ENCODE peak calls at places on chromosomes 1 and 21, in four cellular contexts. R is skeletal muscle cell; O is activated T-cell treated with anti-CD3 and anti-CD28 coated beads, Interleukin-2, amount 50 U/mL, for 1 hour; D is ureter. Y is an unnamed sample.

GRCh38 chr21:35168702-35169101 is 119.6 kb upstream of the RUNX1 start:
- DNase-seq in R (peak), D (no peak), O (no peak), Y (no peak)

GRCh38 chr1:93720931-93721614 is 39.4 kb upstream of the BCAR3 start:
- DNase-seq in O (no peak), D (no peak), R (no peak), Y (no peak)

GRCh38 chr1:25527226-25527846 is 16.1 kb upstream of the LDLRAP1 start:
- DNase-seq in R (no peak), D (no peak), O (no peak), Y (no peak)

GRCh38 chr1:87064309-87064708 is 149.9 kb downstream of the HS2ST1 start:
- DNase-seq in D (no peak), R (no peak), O (no peak), Y (no peak)

GRCh38 chr1:76944942-76945341 is 77.7 kb downstream of the ST6GALNAC5 start:
- DNase-seq in R (no peak), O (no peak), D (no peak), Y (no peak)

GRCh38 chr1:164608651-164609057 is 49.7 kb downstream of the PBX1 start:
- DNase-seq in D (no peak), R (no peak), O (no peak), Y (no peak)

GRCh38 chr1:43557744-43558245 is 27.1 kb downstream of the PTPRF start:
- DNase-seq in R (no peak), D (peak), O (no peak), Y (no peak)

GRCh38 chr1:248714248-248714647 is 11.7 kb upstream of the OR14I1 start:
- DNase-seq in R (no peak), O (no peak), D (no peak), Y (no peak)

GRCh38 chr21:36628096-36628495 is 70.8 kb upstream of the SIM2 start:
- DNase-seq in O (no peak), R (no peak), D (no peak), Y (no peak)

GRCh38 chr1:145997156-145998023 is 1.0 kb upstream of the TXNIP start:
- DNase-seq in R (peak), D (no peak), O (peak), Y (no peak)

GRCh38 chr1:151504252-151504651 is 6.9 kb upstream of the CGN start:
- DNase-seq in R (no peak), D (no peak), O (no peak), Y (no peak)

GRCh38 chr21:38990424-38990794 is 184.7 kb downstream of the ETS2 start:
- DNase-seq in O (no peak), R (no peak), D (no peak), Y (no peak)

GRCh38 chr21:31537872-31538576 is 121.5 kb upstream of the SOD1 start:
- DNase-seq in O (no peak), D (no peak), R (no peak), Y (no peak)

GRCh38 chr1:3017440-3018050 is 3.7 kb upstream of the ACTRT2 start:
- DNase-seq in O (no peak), R (no peak), D (no peak), Y (no peak)

GRCh38 chr1:246687002-246687401 is 37.2 kb upstream of the SCCPDH start:
- DNase-seq in O (no peak), R (no peak), D (no peak), Y (no peak)

GRCh38 chr1:168867941-168868634 is 139.1 kb upstream of the DPT start:
- DNase-seq in D (no peak), R (no peak), O (no peak), Y (no peak)

GRCh38 chr1:147086129-147086528 is 86.1 kb downstream of the PRKAB2 start:
- DNase-seq in R (no peak), D (no peak), O (no peak), Y (no peak)

GRCh38 chr1:11178021-11179015 is 10.8 kb upstream of the ANGPTL7 start:
- DNase-seq in O (no peak), R (no peak), D (no peak), Y (peak)

GRCh38 chr1:227891223-227891954 is 56.3 kb downstream of the WNT9A start:
- DNase-seq in R (no peak), D (peak), O (no peak), Y (no peak)

GRCh38 chr21:43207868-43208267 is 39.1 kb downstream of the CRYAA start:
- DNase-seq in R (no peak), D (peak), O (no peak), Y (no peak)

GRCh38 chr1:10900691-10901090 is 104.2 kb upstream of the CASZ1 start:
- DNase-seq in D (no peak), R (no peak), O (no peak), Y (no peak)

GRCh38 chr1:20192364-20192763 is 6.0 kb upstream of the PLA2G2C start:
- DNase-seq in O (no peak), D (no peak), R (no peak), Y (no peak)

Y was measured in GM04503.